ENCODE peak calls at places on chromosomes 5 and 9, in four cellular contexts. P, M, E and A are unnamed samples.

GRCh38 chr5:157444224-157444623 is 15.8 kb upstream of the NIPAL4 start:
- DNase-seq in P (no peak), M (no peak), E (no peak), A (no peak)

GRCh38 chr9:70494221-70494620 is 79.8 kb upstream of the KLF9 start:
- DNase-seq in P (no peak), M (no peak), E (no peak), A (no peak)

GRCh38 chr9:120152295-120152694 is 427.7 kb downstream of the CDK5RAP2 start:
- DNase-seq in P (peak), M (no peak), E (no peak), A (no peak)

GRCh38 chr5:34022131-34022705 is 14.4 kb upstream of the AMACR start:
- DNase-seq in P (no peak), M (peak), E (no peak), A (no peak)

GRCh38 chr9:87599901-87600610 is 102.4 kb downstream of the DAPK1 start:
- DNase-seq in P (no peak), M (no peak), E (no peak), A (no peak)

GRCh38 chr5:108687599-108688220 is 60.0 kb upstream of the FER start:
- DNase-seq in P (no peak), M (no peak), E (no peak), A (no peak)

GRCh38 chr5:19806756-19807155 is 181.2 kb downstream of the CDH18 start:
- DNase-seq in P (no peak), M (no peak), E (no peak), A (no peak)

GRCh38 chr5:1118738-1119137 is 6.9 kb upstream of the SLC12A7 start:
- DNase-seq in P (no peak), M (no peak), E (no peak), A (no peak)

DNA sequence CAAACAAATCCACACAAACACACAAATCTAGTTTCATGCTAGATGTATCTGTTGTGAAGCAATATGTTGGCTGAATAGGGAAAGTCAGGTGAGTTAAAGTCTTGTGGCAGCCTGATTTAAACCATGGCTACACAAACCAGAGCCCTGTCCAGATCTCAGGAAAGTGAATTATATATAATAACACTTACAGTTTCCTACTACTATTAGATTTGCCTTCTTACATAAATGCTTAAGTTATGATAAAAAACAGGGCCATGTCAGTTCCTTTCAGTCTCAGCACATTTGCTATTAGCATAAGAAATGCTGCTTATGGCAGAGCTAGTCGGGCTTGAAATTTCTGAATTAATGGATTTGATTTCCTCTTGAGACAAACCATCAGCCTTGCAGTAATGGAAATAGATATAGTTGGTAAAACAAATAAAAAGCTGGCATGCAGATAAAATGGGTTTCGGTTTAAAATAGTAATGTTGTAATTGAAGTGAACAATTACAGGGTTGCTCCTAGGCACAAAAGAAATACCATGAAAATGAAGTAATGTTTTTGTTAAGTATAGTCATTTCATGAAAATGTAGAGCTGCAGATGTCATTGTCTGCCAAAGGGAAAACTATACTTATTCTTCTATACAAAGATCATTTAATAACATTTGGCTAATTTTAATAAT is 664.2 kb upstream of the ZNF608 start:
- DNase-seq in P (no peak), M (no peak), E (no peak), A (no peak)
- H3K4me3 ChIP-seq in P (peak), M (no peak), E (no peak), A (no peak)

GRCh38 chr5:7882926-7883325 is 14.0 kb downstream of the MTRR start:
- DNase-seq in P (no peak), M (no peak), E (no peak), A (no peak)

GRCh38 chr5:7881816-7882215 is 12.9 kb downstream of the MTRR start:
- DNase-seq in P (no peak), M (no peak), E (no peak), A (no peak)

GRCh38 chr5:7881091-7881490 is 12.1 kb downstream of the MTRR start:
- DNase-seq in P (no peak), M (no peak), E (no peak), A (no peak)

GRCh38 chr5:7884491-7885273 is 15.7 kb downstream of the MTRR start:
- DNase-seq in P (no peak), M (no peak), E (no peak), A (no peak)

GRCh38 chr5:7886849-7887460 is 18.0 kb downstream of the MTRR start:
- DNase-seq in P (no peak), M (peak), E (no peak), A (no peak)
- H3K4me3 ChIP-seq in P (no peak), M (no peak), E (no peak), A (no peak)

DNA sequence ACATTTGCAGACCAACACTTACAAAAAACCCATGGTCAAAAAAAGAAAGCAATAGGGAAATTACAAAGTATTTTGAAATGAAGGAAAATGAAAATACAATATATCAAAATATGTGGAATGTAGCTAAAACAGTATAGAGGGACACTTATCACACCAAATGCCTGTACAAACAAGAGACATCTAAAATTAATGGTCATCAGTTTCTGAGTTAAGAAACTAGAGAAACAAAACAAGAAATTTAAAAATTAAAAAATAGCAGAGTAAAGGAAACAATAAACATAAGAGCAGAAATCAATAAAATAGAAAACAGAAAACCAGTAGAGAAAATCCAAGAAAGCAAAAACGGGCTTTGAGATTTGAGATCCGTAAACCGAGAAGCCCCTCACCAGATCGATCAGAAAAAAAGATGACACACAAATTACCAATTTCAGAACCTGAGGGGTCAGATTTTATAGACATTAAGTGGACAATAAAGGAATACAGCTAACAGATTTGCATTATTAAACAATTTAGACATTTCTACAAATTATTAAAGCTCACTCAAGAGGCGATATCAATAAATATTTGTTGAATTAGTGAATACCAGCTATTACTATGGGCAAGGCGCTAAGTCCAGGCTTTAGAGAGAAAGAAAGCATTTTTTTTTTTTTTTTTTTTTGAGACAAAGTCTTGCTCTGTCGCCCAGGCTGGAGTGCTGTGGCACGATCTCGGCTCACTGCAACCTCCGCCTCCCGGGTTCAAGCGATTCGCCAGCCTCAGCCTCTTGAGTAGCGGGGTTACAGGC is 1.0 kb upstream of the TENT2 start:
- DNase-seq in P (no peak), M (no peak), E (no peak), A (no peak)
- H3K4me3 ChIP-seq in P (peak), M (peak), E (peak), A (peak)

GRCh38 chr5:151589878-151590570 is 1.1 kb downstream of the FAT2 start:
- DNase-seq in P (no peak), M (no peak), E (no peak), A (no peak)
- H3K4me3 ChIP-seq in P (no peak), M (no peak), E (peak), A (no peak)

DNA sequence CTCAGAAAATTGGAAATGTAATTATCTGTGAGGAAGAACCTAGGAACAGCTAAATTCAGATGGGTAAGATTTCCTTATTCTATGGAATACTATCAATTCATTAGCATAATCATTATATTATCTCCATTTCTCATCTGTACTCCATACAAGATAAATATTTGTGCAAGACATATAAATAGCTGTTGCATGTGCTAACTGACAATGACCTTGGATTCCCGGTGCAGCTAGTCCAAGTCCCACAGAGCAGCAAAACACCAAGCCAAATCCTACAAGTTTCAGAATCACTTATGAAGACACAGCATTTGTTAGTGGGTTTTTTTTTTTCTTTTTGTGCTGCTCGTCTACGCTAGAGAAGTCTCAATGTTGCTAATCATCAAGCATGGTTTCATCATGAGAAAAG is 64.8 kb downstream of the NUDT12 start:
- DNase-seq in P (no peak), M (no peak), E (no peak), A (no peak)
- H3K4me3 ChIP-seq in P (peak), M (no peak), E (no peak), A (no peak)